ENCODE peak calls at places on chromosomes 6 and 20, in nine cellular contexts. One of them, this sample, is unnamed.

GRCh38 chr20:8143474-8143873 is 11.4 kb downstream of the PLCB1 start:
- DNase-seq in EL: no peak
- DNase-seq in stimulated activated CD4-positive, alpha-beta T cell treated with anti-CD3 and anti-CD28 coated beads, TNF-alpha, amount 100 ng/mL, for 4 hours: no peak
- DNase-seq in stomach: no peak
- DNase-seq in dermis microvascular lymphatic vessel endothelial cell: no peak
- DNase-seq in kidney: no peak
- DNase-seq in stimulated activated CD8-positive, alpha-beta memory T cell treated with anti-CD3 and anti-CD28 coated beads, Interleukin-4, amount 100 ng/mL, for 48 hours: no peak
- DNase-seq in dorsolateral prefrontal cortex: no peak
- DNase-seq in MV-4-11: no peak
- DNase-seq in this sample: no peak

GRCh38 chr6:114342826-114343781 is at the start of gene HS3ST5:
- DNase-seq in EL: peak; percentile 17
- DNase-seq in stimulated activated CD4-positive, alpha-beta T cell treated with anti-CD3 and anti-CD28 coated beads, TNF-alpha, amount 100 ng/mL, for 4 hours: no peak
- DNase-seq in stomach: no peak
- DNase-seq in dermis microvascular lymphatic vessel endothelial cell: no peak
- DNase-seq in kidney: peak; percentile 76
- DNase-seq in stimulated activated CD8-positive, alpha-beta memory T cell treated with anti-CD3 and anti-CD28 coated beads, Interleukin-4, amount 100 ng/mL, for 48 hours: peak; percentile 26
- DNase-seq in dorsolateral prefrontal cortex: peak; percentile 14
- DNase-seq in MV-4-11: no peak
- DNase-seq in this sample: no peak

GRCh38 chr20:63322146-63322922 is 29.3 kb downstream of the COL20A1 start:
- DNase-seq in EL: no peak
- DNase-seq in stimulated activated CD4-positive, alpha-beta T cell treated with anti-CD3 and anti-CD28 coated beads, TNF-alpha, amount 100 ng/mL, for 4 hours: no peak
- DNase-seq in stomach: no peak
- DNase-seq in dermis microvascular lymphatic vessel endothelial cell: no peak
- DNase-seq in kidney: peak; percentile 59
- DNase-seq in stimulated activated CD8-positive, alpha-beta memory T cell treated with anti-CD3 and anti-CD28 coated beads, Interleukin-4, amount 100 ng/mL, for 48 hours: no peak
- DNase-seq in dorsolateral prefrontal cortex: no peak
- DNase-seq in MV-4-11: no peak
- DNase-seq in this sample: no peak

GRCh38 chr6:43927525-43928210 is 157.7 kb downstream of the VEGFA start:
- DNase-seq in EL: no peak
- DNase-seq in stimulated activated CD4-positive, alpha-beta T cell treated with anti-CD3 and anti-CD28 coated beads, TNF-alpha, amount 100 ng/mL, for 4 hours: no peak
- DNase-seq in stomach: peak; percentile 72
- DNase-seq in dermis microvascular lymphatic vessel endothelial cell: no peak
- DNase-seq in kidney: peak; percentile 79
- DNase-seq in stimulated activated CD8-positive, alpha-beta memory T cell treated with anti-CD3 and anti-CD28 coated beads, Interleukin-4, amount 100 ng/mL, for 48 hours: no peak
- DNase-seq in dorsolateral prefrontal cortex: no peak
- DNase-seq in MV-4-11: peak; percentile 58
- DNase-seq in this sample: no peak

GRCh38 chr20:10492844-10493243 is 57.7 kb downstream of the SLX4IP start:
- DNase-seq in EL: no peak
- DNase-seq in stimulated activated CD4-positive, alpha-beta T cell treated with anti-CD3 and anti-CD28 coated beads, TNF-alpha, amount 100 ng/mL, for 4 hours: no peak
- DNase-seq in stomach: no peak
- DNase-seq in dermis microvascular lymphatic vessel endothelial cell: no peak
- DNase-seq in kidney: no peak
- DNase-seq in stimulated activated CD8-positive, alpha-beta memory T cell treated with anti-CD3 and anti-CD28 coated beads, Interleukin-4, amount 100 ng/mL, for 48 hours: no peak
- DNase-seq in dorsolateral prefrontal cortex: no peak
- DNase-seq in MV-4-11: no peak
- DNase-seq in this sample: no peak

GRCh38 chr6:152380993-152381898 is 255.9 kb downstream of the SYNE1 start:
- DNase-seq in EL: peak; percentile 91
- DNase-seq in stimulated activated CD4-positive, alpha-beta T cell treated with anti-CD3 and anti-CD28 coated beads, TNF-alpha, amount 100 ng/mL, for 4 hours: no peak
- DNase-seq in stomach: peak; percentile 41
- DNase-seq in dermis microvascular lymphatic vessel endothelial cell: peak; percentile 87
- DNase-seq in kidney: peak; percentile 93
- DNase-seq in stimulated activated CD8-positive, alpha-beta memory T cell treated with anti-CD3 and anti-CD28 coated beads, Interleukin-4, amount 100 ng/mL, for 48 hours: no peak
- DNase-seq in dorsolateral prefrontal cortex: peak; percentile 82
- DNase-seq in MV-4-11: no peak
- DNase-seq in this sample: no peak

GRCh38 chr20:41428285-41428684 is 61.7 kb upstream of the EMILIN3 start:
- DNase-seq in EL: peak; percentile 75
- DNase-seq in stimulated activated CD4-positive, alpha-beta T cell treated with anti-CD3 and anti-CD28 coated beads, TNF-alpha, amount 100 ng/mL, for 4 hours: no peak
- DNase-seq in stomach: no peak
- DNase-seq in dermis microvascular lymphatic vessel endothelial cell: no peak
- DNase-seq in kidney: no peak
- DNase-seq in stimulated activated CD8-positive, alpha-beta memory T cell treated with anti-CD3 and anti-CD28 coated beads, Interleukin-4, amount 100 ng/mL, for 48 hours: no peak
- DNase-seq in dorsolateral prefrontal cortex: no peak
- DNase-seq in MV-4-11: peak; percentile 41
- DNase-seq in this sample: peak; percentile 36

GRCh38 chr20:63120286-63121090 is 95.4 kb downstream of the YTHDF1 start:
- DNase-seq in EL: no peak
- DNase-seq in stimulated activated CD4-positive, alpha-beta T cell treated with anti-CD3 and anti-CD28 coated beads, TNF-alpha, amount 100 ng/mL, for 4 hours: no peak
- DNase-seq in stomach: no peak
- DNase-seq in dermis microvascular lymphatic vessel endothelial cell: no peak
- DNase-seq in kidney: no peak
- DNase-seq in stimulated activated CD8-positive, alpha-beta memory T cell treated with anti-CD3 and anti-CD28 coated beads, Interleukin-4, amount 100 ng/mL, for 48 hours: no peak
- DNase-seq in dorsolateral prefrontal cortex: peak; percentile 55
- DNase-seq in MV-4-11: no peak
- DNase-seq in this sample: no peak

GRCh38 chr6:137728386-137729349 is 138.4 kb upstream of the TNFAIP3 start:
- DNase-seq in EL: peak; percentile 88
- DNase-seq in stimulated activated CD4-positive, alpha-beta T cell treated with anti-CD3 and anti-CD28 coated beads, TNF-alpha, amount 100 ng/mL, for 4 hours: no peak
- DNase-seq in stomach: no peak
- DNase-seq in dermis microvascular lymphatic vessel endothelial cell: peak; percentile 69
- DNase-seq in kidney: no peak
- DNase-seq in stimulated activated CD8-positive, alpha-beta memory T cell treated with anti-CD3 and anti-CD28 coated beads, Interleukin-4, amount 100 ng/mL, for 48 hours: no peak
- DNase-seq in dorsolateral prefrontal cortex: no peak
- DNase-seq in MV-4-11: no peak
- DNase-seq in this sample: no peak

GRCh38 chr6:55449219-55449618 is 122.0 kb downstream of the GFRAL start:
- DNase-seq in EL: no peak
- DNase-seq in stimulated activated CD4-positive, alpha-beta T cell treated with anti-CD3 and anti-CD28 coated beads, TNF-alpha, amount 100 ng/mL, for 4 hours: no peak
- DNase-seq in stomach: no peak
- DNase-seq in dermis microvascular lymphatic vessel endothelial cell: no peak
- DNase-seq in kidney: no peak
- DNase-seq in stimulated activated CD8-positive, alpha-beta memory T cell treated with anti-CD3 and anti-CD28 coated beads, Interleukin-4, amount 100 ng/mL, for 48 hours: no peak
- DNase-seq in dorsolateral prefrontal cortex: no peak
- DNase-seq in MV-4-11: no peak
- DNase-seq in this sample: no peak

GRCh38 chr6:15431762-15432495 is 186.1 kb downstream of the JARID2 start:
- DNase-seq in EL: peak; percentile 38
- DNase-seq in stimulated activated CD4-positive, alpha-beta T cell treated with anti-CD3 and anti-CD28 coated beads, TNF-alpha, amount 100 ng/mL, for 4 hours: no peak
- DNase-seq in stomach: no peak
- DNase-seq in dermis microvascular lymphatic vessel endothelial cell: no peak
- DNase-seq in kidney: no peak
- DNase-seq in stimulated activated CD8-positive, alpha-beta memory T cell treated with anti-CD3 and anti-CD28 coated beads, Interleukin-4, amount 100 ng/mL, for 48 hours: no peak
- DNase-seq in dorsolateral prefrontal cortex: no peak
- DNase-seq in MV-4-11: no peak
- DNase-seq in this sample: no peak

GRCh38 chr6:87736809-87737540 is 34.9 kb upstream of the AKIRIN2 start:
- DNase-seq in EL: no peak
- DNase-seq in stimulated activated CD4-positive, alpha-beta T cell treated with anti-CD3 and anti-CD28 coated beads, TNF-alpha, amount 100 ng/mL, for 4 hours: no peak
- DNase-seq in stomach: no peak
- DNase-seq in dermis microvascular lymphatic vessel endothelial cell: no peak
- DNase-seq in kidney: no peak
- DNase-seq in stimulated activated CD8-positive, alpha-beta memory T cell treated with anti-CD3 and anti-CD28 coated beads, Interleukin-4, amount 100 ng/mL, for 48 hours: no peak
- DNase-seq in dorsolateral prefrontal cortex: no peak
- DNase-seq in MV-4-11: no peak
- DNase-seq in this sample: no peak

GRCh38 chr20:47050996-47051395 is 156.4 kb downstream of the EYA2 start:
- DNase-seq in EL: no peak
- DNase-seq in stimulated activated CD4-positive, alpha-beta T cell treated with anti-CD3 and anti-CD28 coated beads, TNF-alpha, amount 100 ng/mL, for 4 hours: no peak
- DNase-seq in stomach: no peak
- DNase-seq in dermis microvascular lymphatic vessel endothelial cell: no peak
- DNase-seq in kidney: no peak
- DNase-seq in stimulated activated CD8-positive, alpha-beta memory T cell treated with anti-CD3 and anti-CD28 coated beads, Interleukin-4, amount 100 ng/mL, for 48 hours: no peak
- DNase-seq in dorsolateral prefrontal cortex: no peak
- DNase-seq in MV-4-11: no peak
- DNase-seq in this sample: no peak

GRCh38 chr6:45495404-45496084 is 117.8 kb upstream of the SUPT3H start:
- DNase-seq in EL: no peak
- DNase-seq in stimulated activated CD4-positive, alpha-beta T cell treated with anti-CD3 and anti-CD28 coated beads, TNF-alpha, amount 100 ng/mL, for 4 hours: no peak
- DNase-seq in stomach: no peak
- DNase-seq in dermis microvascular lymphatic vessel endothelial cell: no peak
- DNase-seq in kidney: no peak
- DNase-seq in stimulated activated CD8-positive, alpha-beta memory T cell treated with anti-CD3 and anti-CD28 coated beads, Interleukin-4, amount 100 ng/mL, for 48 hours: no peak
- DNase-seq in dorsolateral prefrontal cortex: no peak
- DNase-seq in MV-4-11: peak; percentile 87
- DNase-seq in this sample: no peak

GRCh38 chr20:34938466-34939163 is 17.0 kb downstream of the GSS start:
- DNase-seq in EL: no peak
- DNase-seq in stimulated activated CD4-positive, alpha-beta T cell treated with anti-CD3 and anti-CD28 coated beads, TNF-alpha, amount 100 ng/mL, for 4 hours: no peak
- DNase-seq in stomach: peak; percentile 91
- DNase-seq in dermis microvascular lymphatic vessel endothelial cell: no peak
- DNase-seq in kidney: no peak
- DNase-seq in stimulated activated CD8-positive, alpha-beta memory T cell treated with anti-CD3 and anti-CD28 coated beads, Interleukin-4, amount 100 ng/mL, for 48 hours: no peak
- DNase-seq in dorsolateral prefrontal cortex: no peak
- DNase-seq in MV-4-11: peak; percentile 87
- DNase-seq in this sample: no peak

GRCh38 chr6:116450769-116451740 is 10.1 kb upstream of the CALHM6 start:
- DNase-seq in EL: no peak
- DNase-seq in stimulated activated CD4-positive, alpha-beta T cell treated with anti-CD3 and anti-CD28 coated beads, TNF-alpha, amount 100 ng/mL, for 4 hours: no peak
- DNase-seq in stomach: peak; percentile 50
- DNase-seq in dermis microvascular lymphatic vessel endothelial cell: no peak
- DNase-seq in kidney: no peak
- DNase-seq in stimulated activated CD8-positive, alpha-beta memory T cell treated with anti-CD3 and anti-CD28 coated beads, Interleukin-4, amount 100 ng/mL, for 48 hours: no peak
- DNase-seq in dorsolateral prefrontal cortex: no peak
- DNase-seq in MV-4-11: peak; percentile 87
- DNase-seq in this sample: no peak

GRCh38 chr6:119112856-119113530 is 34.5 kb upstream of the FAM184A start:
- DNase-seq in EL: no peak
- DNase-seq in stimulated activated CD4-positive, alpha-beta T cell treated with anti-CD3 and anti-CD28 coated beads, TNF-alpha, amount 100 ng/mL, for 4 hours: no peak
- DNase-seq in stomach: no peak
- DNase-seq in dermis microvascular lymphatic vessel endothelial cell: no peak
- DNase-seq in kidney: no peak
- DNase-seq in stimulated activated CD8-positive, alpha-beta memory T cell treated with anti-CD3 and anti-CD28 coated beads, Interleukin-4, amount 100 ng/mL, for 48 hours: no peak
- DNase-seq in dorsolateral prefrontal cortex: no peak
- DNase-seq in MV-4-11: peak; percentile 77
- DNase-seq in this sample: no peak

GRCh38 chr20:18443841-18444240 is 23.0 kb downstream of the DZANK1 start:
- DNase-seq in EL: peak; percentile 54
- DNase-seq in stimulated activated CD4-positive, alpha-beta T cell treated with anti-CD3 and anti-CD28 coated beads, TNF-alpha, amount 100 ng/mL, for 4 hours: no peak
- DNase-seq in stomach: no peak
- DNase-seq in dermis microvascular lymphatic vessel endothelial cell: no peak
- DNase-seq in kidney: no peak
- DNase-seq in stimulated activated CD8-positive, alpha-beta memory T cell treated with anti-CD3 and anti-CD28 coated beads, Interleukin-4, amount 100 ng/mL, for 48 hours: no peak
- DNase-seq in dorsolateral prefrontal cortex: no peak
- DNase-seq in MV-4-11: no peak
- DNase-seq in this sample: no peak

GRCh38 chr6:156273065-156273711 is 504.0 kb upstream of the ARID1B start:
- DNase-seq in EL: no peak
- DNase-seq in stimulated activated CD4-positive, alpha-beta T cell treated with anti-CD3 and anti-CD28 coated beads, TNF-alpha, amount 100 ng/mL, for 4 hours: no peak
- DNase-seq in stomach: no peak
- DNase-seq in dermis microvascular lymphatic vessel endothelial cell: no peak
- DNase-seq in kidney: no peak
- DNase-seq in stimulated activated CD8-positive, alpha-beta memory T cell treated with anti-CD3 and anti-CD28 coated beads, Interleukin-4, amount 100 ng/mL, for 48 hours: no peak
- DNase-seq in dorsolateral prefrontal cortex: no peak
- DNase-seq in MV-4-11: no peak
- DNase-seq in this sample: no peak

GRCh38 chr6:66568271-66568670 is 861.2 kb upstream of the EYS start:
- DNase-seq in EL: no peak
- DNase-seq in stimulated activated CD4-positive, alpha-beta T cell treated with anti-CD3 and anti-CD28 coated beads, TNF-alpha, amount 100 ng/mL, for 4 hours: no peak
- DNase-seq in stomach: no peak
- DNase-seq in dermis microvascular lymphatic vessel endothelial cell: no peak
- DNase-seq in kidney: no peak
- DNase-seq in stimulated activated CD8-positive, alpha-beta memory T cell treated with anti-CD3 and anti-CD28 coated beads, Interleukin-4, amount 100 ng/mL, for 48 hours: no peak
- DNase-seq in dorsolateral prefrontal cortex: no peak
- DNase-seq in MV-4-11: peak; percentile 1
- DNase-seq in this sample: no peak

GRCh38 chr6:166939276-166939816 is 17.0 kb downstream of the RNASET2 start:
- DNase-seq in EL: no peak
- DNase-seq in stimulated activated CD4-positive, alpha-beta T cell treated with anti-CD3 and anti-CD28 coated beads, TNF-alpha, amount 100 ng/mL, for 4 hours: no peak
- DNase-seq in stomach: no peak
- DNase-seq in dermis microvascular lymphatic vessel endothelial cell: no peak
- DNase-seq in kidney: no peak
- DNase-seq in stimulated activated CD8-positive, alpha-beta memory T cell treated with anti-CD3 and anti-CD28 coated beads, Interleukin-4, amount 100 ng/mL, for 48 hours: no peak
- DNase-seq in dorsolateral prefrontal cortex: no peak
- DNase-seq in MV-4-11: no peak
- DNase-seq in this sample: no peak

GRCh38 chr6:4402477-4402976 is 267.2 kb upstream of the ECI2 start:
- DNase-seq in EL: peak; percentile 86
- DNase-seq in stimulated activated CD4-positive, alpha-beta T cell treated with anti-CD3 and anti-CD28 coated beads, TNF-alpha, amount 100 ng/mL, for 4 hours: no peak
- DNase-seq in stomach: no peak
- DNase-seq in dermis microvascular lymphatic vessel endothelial cell: peak; percentile 68
- DNase-seq in kidney: no peak
- DNase-seq in stimulated activated CD8-positive, alpha-beta memory T cell treated with anti-CD3 and anti-CD28 coated beads, Interleukin-4, amount 100 ng/mL, for 48 hours: no peak
- DNase-seq in dorsolateral prefrontal cortex: no peak
- DNase-seq in MV-4-11: no peak
- DNase-seq in this sample: no peak

GRCh38 chr6:36754582-36755434 is 57.2 kb downstream of the RAB44 start:
- DNase-seq in EL: no peak
- DNase-seq in stimulated activated CD4-positive, alpha-beta T cell treated with anti-CD3 and anti-CD28 coated beads, TNF-alpha, amount 100 ng/mL, for 4 hours: no peak
- DNase-seq in stomach: no peak
- DNase-seq in dermis microvascular lymphatic vessel endothelial cell: no peak
- DNase-seq in kidney: no peak
- DNase-seq in stimulated activated CD8-positive, alpha-beta memory T cell treated with anti-CD3 and anti-CD28 coated beads, Interleukin-4, amount 100 ng/mL, for 48 hours: no peak
- DNase-seq in dorsolateral prefrontal cortex: no peak
- DNase-seq in MV-4-11: no peak
- DNase-seq in this sample: no peak

GRCh38 chr6:153790048-153790447 is 249.0 kb upstream of the OPRM1 start:
- DNase-seq in EL: peak; percentile 63
- DNase-seq in stimulated activated CD4-positive, alpha-beta T cell treated with anti-CD3 and anti-CD28 coated beads, TNF-alpha, amount 100 ng/mL, for 4 hours: no peak
- DNase-seq in stomach: no peak
- DNase-seq in dermis microvascular lymphatic vessel endothelial cell: peak; percentile 84
- DNase-seq in kidney: no peak
- DNase-seq in stimulated activated CD8-positive, alpha-beta memory T cell treated with anti-CD3 and anti-CD28 coated beads, Interleukin-4, amount 100 ng/mL, for 48 hours: no peak
- DNase-seq in dorsolateral prefrontal cortex: no peak
- DNase-seq in MV-4-11: peak; percentile 34
- DNase-seq in this sample: no peak

GRCh38 chr20:57749131-57749690 is 39.4 kb upstream of the PMEPA1 start:
- DNase-seq in EL: no peak
- DNase-seq in stimulated activated CD4-positive, alpha-beta T cell treated with anti-CD3 and anti-CD28 coated beads, TNF-alpha, amount 100 ng/mL, for 4 hours: no peak
- DNase-seq in stomach: no peak
- DNase-seq in dermis microvascular lymphatic vessel endothelial cell: no peak
- DNase-seq in kidney: peak; percentile 81
- DNase-seq in stimulated activated CD8-positive, alpha-beta memory T cell treated with anti-CD3 and anti-CD28 coated beads, Interleukin-4, amount 100 ng/mL, for 48 hours: no peak
- DNase-seq in dorsolateral prefrontal cortex: no peak
- DNase-seq in MV-4-11: no peak
- DNase-seq in this sample: no peak

GRCh38 chr6:88964509-88964908 is 1.1 kb upstream of the RNGTT start:
- DNase-seq in EL: no peak
- DNase-seq in stimulated activated CD4-positive, alpha-beta T cell treated with anti-CD3 and anti-CD28 coated beads, TNF-alpha, amount 100 ng/mL, for 4 hours: no peak
- DNase-seq in stomach: no peak
- DNase-seq in dermis microvascular lymphatic vessel endothelial cell: no peak
- DNase-seq in kidney: no peak
- DNase-seq in stimulated activated CD8-positive, alpha-beta memory T cell treated with anti-CD3 and anti-CD28 coated beads, Interleukin-4, amount 100 ng/mL, for 48 hours: no peak
- DNase-seq in dorsolateral prefrontal cortex: no peak
- DNase-seq in MV-4-11: no peak
- DNase-seq in this sample: no peak

GRCh38 chr6:14707971-14708465 is 537.9 kb upstream of the JARID2 start:
- DNase-seq in EL: no peak
- DNase-seq in stimulated activated CD4-positive, alpha-beta T cell treated with anti-CD3 and anti-CD28 coated beads, TNF-alpha, amount 100 ng/mL, for 4 hours: no peak
- DNase-seq in stomach: no peak
- DNase-seq in dermis microvascular lymphatic vessel endothelial cell: no peak
- DNase-seq in kidney: no peak
- DNase-seq in stimulated activated CD8-positive, alpha-beta memory T cell treated with anti-CD3 and anti-CD28 coated beads, Interleukin-4, amount 100 ng/mL, for 48 hours: no peak
- DNase-seq in dorsolateral prefrontal cortex: peak; percentile 65
- DNase-seq in MV-4-11: no peak
- DNase-seq in this sample: no peak

GRCh38 chr6:45422541-45423110 is 44.9 kb upstream of the SUPT3H start:
- DNase-seq in EL: peak; percentile 68
- DNase-seq in stimulated activated CD4-positive, alpha-beta T cell treated with anti-CD3 and anti-CD28 coated beads, TNF-alpha, amount 100 ng/mL, for 4 hours: peak; percentile 36
- DNase-seq in stomach: peak; percentile 36
- DNase-seq in dermis microvascular lymphatic vessel endothelial cell: no peak
- DNase-seq in kidney: peak; percentile 84
- DNase-seq in stimulated activated CD8-positive, alpha-beta memory T cell treated with anti-CD3 and anti-CD28 coated beads, Interleukin-4, amount 100 ng/mL, for 48 hours: no peak
- DNase-seq in dorsolateral prefrontal cortex: no peak
- DNase-seq in MV-4-11: no peak
- DNase-seq in this sample: peak; percentile 69

GRCh38 chr20:49790077-49790798 is 22.4 kb upstream of the SLC9A8 start:
- DNase-seq in EL: peak; percentile 90
- DNase-seq in stimulated activated CD4-positive, alpha-beta T cell treated with anti-CD3 and anti-CD28 coated beads, TNF-alpha, amount 100 ng/mL, for 4 hours: no peak
- DNase-seq in stomach: no peak
- DNase-seq in dermis microvascular lymphatic vessel endothelial cell: no peak
- DNase-seq in kidney: peak; percentile 72
- DNase-seq in stimulated activated CD8-positive, alpha-beta memory T cell treated with anti-CD3 and anti-CD28 coated beads, Interleukin-4, amount 100 ng/mL, for 48 hours: no peak
- DNase-seq in dorsolateral prefrontal cortex: no peak
- DNase-seq in MV-4-11: peak; percentile 89
- DNase-seq in this sample: no peak

GRCh38 chr6:166707045-166707444 is 80.0 kb upstream of the RPS6KA2 start:
- DNase-seq in EL: peak; percentile 28
- DNase-seq in stimulated activated CD4-positive, alpha-beta T cell treated with anti-CD3 and anti-CD28 coated beads, TNF-alpha, amount 100 ng/mL, for 4 hours: no peak
- DNase-seq in stomach: peak; percentile 68
- DNase-seq in dermis microvascular lymphatic vessel endothelial cell: peak; percentile 41
- DNase-seq in kidney: no peak
- DNase-seq in stimulated activated CD8-positive, alpha-beta memory T cell treated with anti-CD3 and anti-CD28 coated beads, Interleukin-4, amount 100 ng/mL, for 48 hours: peak; percentile 33
- DNase-seq in dorsolateral prefrontal cortex: no peak
- DNase-seq in MV-4-11: peak; percentile 65
- DNase-seq in this sample: peak; percentile 15

GRCh38 chr6:106869203-106869602 is 105.3 kb downstream of the CD24 start:
- DNase-seq in EL: no peak
- DNase-seq in stimulated activated CD4-positive, alpha-beta T cell treated with anti-CD3 and anti-CD28 coated beads, TNF-alpha, amount 100 ng/mL, for 4 hours: no peak
- DNase-seq in stomach: no peak
- DNase-seq in dermis microvascular lymphatic vessel endothelial cell: no peak
- DNase-seq in kidney: no peak
- DNase-seq in stimulated activated CD8-positive, alpha-beta memory T cell treated with anti-CD3 and anti-CD28 coated beads, Interleukin-4, amount 100 ng/mL, for 48 hours: no peak
- DNase-seq in dorsolateral prefrontal cortex: no peak
- DNase-seq in MV-4-11: no peak
- DNase-seq in this sample: no peak